ENCODE peak calls at places on chromosomes 6 and 20, in nine cellular contexts. M is AG09309; D is lung microvascular endothelial cell; K is Daoy; A is vagina; R is GM18507; C is left ventricle myocardium inferior; V is kidney tubule cell; O is stimulated activated naive B cell treated with anti-CD40 and anti-IgM and Interleukin-4, amounts not matched to agents 10 μg/mL and 1 μg/mL and 100 μg/mL, for 72 hours. Z is an unnamed sample.

GRCh38 chr6:170187669-170188566 is 103.0 kb downstream of the DLL1 start:
- DNase-seq in M (no peak), D (no peak), K (no peak), A (peak), R (no peak), C (no peak), V (no peak), O (no peak), Z (no peak)

GRCh38 chr20:58179432-58180099 is 48.9 kb downstream of the ANKRD60 start:
- DNase-seq in M (no peak), D (peak), K (peak), A (no peak), R (peak), C (peak), V (peak), O (peak), Z (peak)

GRCh38 chr6:95083506-95083905 is 493.8 kb upstream of the MANEA start:
- DNase-seq in M (no peak), D (no peak), K (no peak), A (no peak), R (no peak), C (no peak), V (no peak), O (no peak), Z (no peak)

GRCh38 chr6:41460742-41461336 is 85.3 kb upstream of the FOXP4 start:
- DNase-seq in M (no peak), D (no peak), K (no peak), A (no peak), R (no peak), C (no peak), V (no peak), O (no peak), Z (no peak)

GRCh38 chr6:139370047-139370706 is 4.3 kb downstream of the CITED2 start:
- DNase-seq in M (peak), D (peak), K (no peak), A (no peak), R (no peak), C (no peak), V (peak), O (no peak), Z (no peak)

GRCh38 chr6:52893221-52893620 is 16.3 kb downstream of the GSTA3 start:
- DNase-seq in M (no peak), D (no peak), K (no peak), A (no peak), R (no peak), C (no peak), V (no peak), O (no peak), Z (no peak)

GRCh38 chr6:26195924-26196845 is 109.0 kb downstream of the HFE start:
- DNase-seq in M (no peak), D (no peak), K (peak), A (no peak), R (no peak), C (no peak), V (peak), O (no peak), Z (no peak)

GRCh38 chr20:63054103-63054474 is 47.3 kb upstream of the BHLHE23 start:
- DNase-seq in M (no peak), D (no peak), K (no peak), A (no peak), R (no peak), C (peak), V (no peak), O (no peak), Z (no peak)

GRCh38 chr6:140661691-140662090 is 1287.2 kb upstream of the CITED2 start:
- DNase-seq in M (no peak), D (no peak), K (no peak), A (no peak), R (no peak), C (no peak), V (peak), O (no peak), Z (no peak)

GRCh38 chr6:322940-323729 is 30.8 kb downstream of the DUSP22 start:
- DNase-seq in M (no peak), D (no peak), K (no peak), A (no peak), R (no peak), C (no peak), V (no peak), O (no peak), Z (peak)

GRCh38 chr20:2816583-2817340 is 598 bp downstream of the TMEM239 start:
- DNase-seq in M (no peak), D (no peak), K (peak), A (peak), R (no peak), C (no peak), V (peak), O (no peak), Z (no peak)

GRCh38 chr6:167684276-167685104 is 142.2 kb upstream of the AFDN start:
- DNase-seq in M (no peak), D (no peak), K (no peak), A (no peak), R (no peak), C (no peak), V (no peak), O (no peak), Z (no peak)

GRCh38 chr6:52063584-52064400 is 23.6 kb downstream of the PKHD1 start:
- DNase-seq in M (no peak), D (peak), K (peak), A (no peak), R (peak), C (no peak), V (peak), O (peak), Z (peak)

GRCh38 chr6:19804362-19805145 is 32.6 kb upstream of the ID4 start:
- DNase-seq in M (peak), D (peak), K (peak), A (peak), R (no peak), C (peak), V (peak), O (peak), Z (no peak)

GRCh38 chr6:129947797-129948196 is 70.6 kb upstream of the L3MBTL3 start:
- DNase-seq in M (no peak), D (no peak), K (no peak), A (no peak), R (no peak), C (no peak), V (no peak), O (no peak), Z (no peak)

GRCh38 chr6:84492246-84493135 is 265.0 kb upstream of the CEP162 start:
- DNase-seq in M (no peak), D (peak), K (no peak), A (no peak), R (no peak), C (no peak), V (no peak), O (no peak), Z (no peak)

GRCh38 chr6:41200296-41200900 is 551 bp downstream of the TREML2 start:
- DNase-seq in M (no peak), D (no peak), K (peak), A (peak), R (no peak), C (no peak), V (peak), O (no peak), Z (no peak)

GRCh38 chr6:9248125-9248524 is 812.8 kb upstream of the SLC35B3 start:
- DNase-seq in M (no peak), D (no peak), K (no peak), A (no peak), R (no peak), C (no peak), V (no peak), O (no peak), Z (no peak)

GRCh38 chr20:25030007-25030648 is 27.8 kb downstream of the ACSS1 start:
- DNase-seq in M (no peak), D (no peak), K (no peak), A (no peak), R (no peak), C (no peak), V (no peak), O (no peak), Z (no peak)

GRCh38 chr6:165600606-165601005 is 62.4 kb downstream of the PDE10A start:
- DNase-seq in M (no peak), D (no peak), K (no peak), A (no peak), R (no peak), C (no peak), V (no peak), O (no peak), Z (no peak)

Z was measured in activated B cell treated with CpG ODN at 0.5 μM for 24 hours.